ENCODE peak calls at places on chromosomes 12 and 14, in ten cellular contexts. A is foreskin keratinocyte; G is A549; O is activated CD8-positive, alpha-beta T cell treated with anti-CD3 and anti-CD28 coated beads, Interleukin-2, amount 10 ng/mL, durations not matched to agents 7 days and 5 days; L is omental fat pad; S is stimulated activated naive B cell treated with anti-CD40 and anti-IgM and Interleukin-4, amounts not matched to agents 10 μg/mL and 1 μg/mL and 100 μg/mL, for 72 hours; C is right cardiac atrium; U is activated B cell treated with CpG ODN at 0.5 μM for 24 hours; Z is T-cell; T is activated T-cell treated with anti-CD3 and anti-CD28 coated beads, Interleukin-2, amount 50 U/mL, for 4 hours. X is an unnamed sample.

GRCh38 chr12:71045781-71046180 is 112.0 kb downstream of the TSPAN8 start:
- ATAC-seq in A (no peak), G (peak; percentile 23), O (no peak), L (peak; percentile 31), S (no peak), C (peak; percentile 37), U (no peak), Z (no peak), T (no peak), X (no peak)

GRCh38 chr14:20427231-20428009 is 8.5 kb downstream of the KLHL33 start:
- ATAC-seq in A (peak; percentile 81), G (peak; percentile 63), O (peak; percentile 59), L (peak; percentile 53), S (peak; percentile 87), C (peak; percentile 78), U (peak; percentile 75), Z (peak; percentile 52), T (peak; percentile 56), X (peak; percentile 70)

GRCh38 chr12:2035421-2036080 is 17.2 kb upstream of the CACNA1C start:
- ATAC-seq in A (no peak), G (peak; percentile 27), O (no peak), L (no peak), S (peak; percentile 14), C (peak; percentile 14), U (no peak), Z (peak; percentile 37), T (peak; percentile 36), X (no peak)

GRCh38 chr12:106020736-106021135 is 118.0 kb downstream of the NUAK1 start:
- ATAC-seq in A (no peak), G (no peak), O (no peak), L (no peak), S (no peak), C (no peak), U (no peak), Z (no peak), T (no peak), X (no peak)

GRCh38 chr12:62724947-62725447 is 210.0 kb downstream of the PPM1H start:
- ATAC-seq in A (peak; percentile 99), G (peak; percentile 91), O (no peak), L (peak; percentile 96), S (no peak), C (peak; percentile 87), U (no peak), Z (no peak), T (no peak), X (peak; percentile 100)

GRCh38 chr14:54722791-54723432 is 156.0 kb downstream of the SAMD4A start:
- ATAC-seq in A (peak; percentile 69), G (peak; percentile 88), O (peak; percentile 79), L (no peak), S (peak; percentile 97), C (no peak), U (peak; percentile 70), Z (no peak), T (no peak), X (no peak)

GRCh38 chr14:106395460-106396050 is 869.2 kb downstream of the TMEM121 start:
- ATAC-seq in A (no peak), G (no peak), O (no peak), L (no peak), S (no peak), C (no peak), U (no peak), Z (peak; percentile 69), T (peak; percentile 69), X (no peak)

GRCh38 chr14:104855532-104856090 is 9.5 kb upstream of the CEP170B start:
- ATAC-seq in A (no peak), G (peak; percentile 57), O (no peak), L (peak; percentile 19), S (no peak), C (no peak), U (no peak), Z (no peak), T (no peak), X (peak; percentile 7)

GRCh38 chr14:69680297-69680696 is 68.9 kb downstream of the SUSD6 start:
- ATAC-seq in A (no peak), G (no peak), O (no peak), L (no peak), S (no peak), C (no peak), U (no peak), Z (no peak), T (no peak), X (no peak)

GRCh38 chr12:12376636-12377448 is 20.0 kb downstream of the BORCS5 start:
- ATAC-seq in A (peak; percentile 59), G (peak; percentile 95), O (peak; percentile 64), L (no peak), S (peak; percentile 92), C (peak; percentile 79), U (peak; percentile 83), Z (peak; percentile 48), T (peak; percentile 74), X (peak; percentile 88)

GRCh38 chr12:19039515-19039914 is 90.0 kb upstream of the PLEKHA5 start:
- ATAC-seq in A (no peak), G (no peak), O (no peak), L (no peak), S (no peak), C (no peak), U (no peak), Z (no peak), T (no peak), X (no peak)

GRCh38 chr12:29762637-29763300 is 21.0 kb downstream of the TMTC1 start:
- ATAC-seq in A (no peak), G (no peak), O (no peak), L (peak; percentile 85), S (peak; percentile 18), C (peak; percentile 93), U (no peak), Z (no peak), T (no peak), X (peak; percentile 36)

GRCh38 chr12:105967038-105967776 is 171.5 kb downstream of the NUAK1 start:
- ATAC-seq in A (no peak), G (no peak), O (no peak), L (no peak), S (no peak), C (peak; percentile 79), U (no peak), Z (no peak), T (no peak), X (no peak)

GRCh38 chr12:109053382-109054123 is 1.2 kb downstream of the USP30 start:
- ATAC-seq in A (no peak), G (no peak), O (peak; percentile 62), L (no peak), S (peak; percentile 64), C (no peak), U (peak; percentile 43), Z (peak; percentile 46), T (peak; percentile 83), X (peak; percentile 20)

GRCh38 chr12:112179936-112180335 is 54.6 kb downstream of the TRAFD1 start:
- ATAC-seq in A (peak; percentile 51), G (peak; percentile 49), O (no peak), L (no peak), S (no peak), C (no peak), U (no peak), Z (no peak), T (no peak), X (no peak)

GRCh38 chr12:96210376-96211055 is 16.3 kb downstream of the ELK3 start:
- ATAC-seq in A (no peak), G (no peak), O (peak; percentile 48), L (no peak), S (peak; percentile 19), C (peak; percentile 39), U (no peak), Z (peak; percentile 40), T (peak; percentile 30), X (peak; percentile 6)

X was measured in esophagus mucosa.